ENCODE peak calls at places on chromosome 21, in ten cellular contexts. Q is EH; N is GM13977; G is GM04503; S is CD8-positive, alpha-beta T cell; X is left colon; B is GM12865; A is AG20443; W is esophagus muscularis mucosa; E is Right ventricle myocardium superior. R is an unnamed sample.

GRCh38 chr21:21921410-21922232 is 923.4 kb downstream of the NCAM2 start:
- DNase-seq in W (no peak), B (peak; percentile 0), S (no peak), Q (peak; percentile 16), A (peak; percentile 22), E (no peak), N (no peak), G (no peak), X (no peak), R (no peak)

GRCh38 chr21:15379776-15380175 is 315.0 kb upstream of the NRIP1 start:
- DNase-seq in E (no peak), G (no peak), W (no peak), A (no peak), X (no peak), N (no peak), S (no peak), B (no peak), Q (no peak), R (no peak)

GRCh38 chr21:44969965-44970755 is 30.3 kb downstream of the SLX9 start:
- DNase-seq in G (no peak), W (no peak), S (no peak), B (no peak), Q (peak; percentile 92), A (no peak), E (no peak), N (no peak), X (no peak), R (no peak)

GRCh38 chr21:38351961-38352521 is 95.2 kb downstream of the KCNJ15 start:
- DNase-seq in S (no peak), Q (peak; percentile 92), X (no peak), E (no peak), A (peak; percentile 84), B (no peak), N (no peak), W (no peak), G (peak; percentile 74), R (peak; percentile 71)

GRCh38 chr21:43880111-43880985 is 15.3 kb downstream of the AGPAT3 start:
- DNase-seq in X (no peak), A (peak; percentile 60), B (no peak), E (no peak), Q (peak; percentile 52), W (no peak), G (peak; percentile 11), S (no peak), N (no peak), R (no peak)

GRCh38 chr21:17388226-17388625 is 124.6 kb upstream of the CXADR start:
- DNase-seq in W (no peak), A (no peak), N (no peak), S (no peak), Q (no peak), B (no peak), E (no peak), X (no peak), G (no peak), R (no peak)

GRCh38 chr21:28298251-28298672 is 694.4 kb downstream of the LTN1 start:
- DNase-seq in W (no peak), G (no peak), B (no peak), N (no peak), X (no peak), Q (peak; percentile 23), A (peak; percentile 32), S (no peak), E (no peak), R (no peak)

GRCh38 chr21:28632718-28633408 is 359.8 kb downstream of the LTN1 start:
- DNase-seq in B (no peak), X (no peak), W (no peak), G (peak; percentile 45), S (no peak), Q (peak; percentile 85), N (no peak), E (no peak), A (peak; percentile 53), R (no peak)

GRCh38 chr21:41367598-41368360 is 6.0 kb downstream of the MX2 start:
- DNase-seq in G (no peak), N (peak; percentile 87), E (no peak), B (peak; percentile 90), X (no peak), S (no peak), A (no peak), Q (no peak), W (no peak), R (no peak)

GRCh38 chr21:33839167-33839716 is 76.4 kb downstream of the ATP5PO start:
- DNase-seq in A (no peak), S (no peak), X (no peak), N (no peak), Q (no peak), B (no peak), G (no peak), W (no peak), E (no peak), R (no peak)

GRCh38 chr21:45029298-45029967 is 44.9 kb upstream of the ADARB1 start:
- DNase-seq in N (no peak), E (peak; percentile 77), S (no peak), W (no peak), A (peak; percentile 71), Q (no peak), B (no peak), G (no peak), X (no peak), R (no peak)

GRCh38 chr21:32048353-32048752 is 175.5 kb downstream of the HUNK start:
- DNase-seq in E (no peak), N (no peak), Q (no peak), W (no peak), G (no peak), B (no peak), S (no peak), A (no peak), X (no peak), R (no peak)

GRCh38 chr21:46171996-46172862 is 12.0 kb downstream of the SPATC1L start:
- DNase-seq in B (no peak), Q (no peak), W (no peak), A (no peak), S (no peak), X (no peak), N (no peak), E (peak; percentile 16), G (no peak), R (no peak)